ENCODE peak calls at places on chromosomes 2 and 18, in ten cellular contexts. F is fibroblast of pulmonary artery; R is GM23248; X is nephron progenitor cell; L is central memory CD4-positive, alpha-beta T cell; N is immature natural killer cell; M is HFFc6; Y is activated effector memory CD4-positive, alpha-beta T cell treated with Interleukin-2 at 50 U/mL for 16 hours; D is amygdala; A is BJ. Q is an unnamed sample.

GRCh38 chr2:109736177-109736827 is 57.8 kb upstream of the RGPD5 start:
- DNase-seq in F (peak; percentile 79), R (peak; percentile 80), X (peak; percentile 43), L (no peak), N (no peak), M (peak; percentile 59), Y (no peak), D (peak; percentile 5), A (peak; percentile 23), Q (peak; percentile 33)

GRCh38 chr2:119702918-119703401 is 24.0 kb downstream of the TMEM177 start:
- DNase-seq in F (peak; percentile 62), R (peak; percentile 81), X (peak; percentile 82), L (peak; percentile 55), N (peak; percentile 59), M (peak; percentile 43), Y (peak; percentile 50), D (peak; percentile 48), A (no peak), Q (peak; percentile 76)

GRCh38 chr2:85584354-85584856 is at the start of gene VAMP5:
- DNase-seq in F (no peak), R (peak; percentile 68), X (no peak), L (no peak), N (no peak), M (no peak), Y (peak; percentile 27), D (no peak), A (no peak), Q (no peak)

GRCh38 chr2:205692095-205692494 is 9.8 kb downstream of the NRP2 start:
- DNase-seq in F (peak; percentile 56), R (peak; percentile 47), X (no peak), L (no peak), N (no peak), M (peak; percentile 43), Y (no peak), D (no peak), A (no peak), Q (no peak)

GRCh38 chr2:6922201-6922656 is 5.0 kb downstream of the RNF144A start:
- DNase-seq in F (no peak), R (peak; percentile 21), X (no peak), L (no peak), N (no peak), M (no peak), Y (no peak), D (no peak), A (no peak), Q (no peak)

GRCh38 chr2:2524340-2524941 is 193.4 kb upstream of the MYT1L start:
- DNase-seq in F (no peak), R (no peak), X (no peak), L (no peak), N (no peak), M (no peak), Y (no peak), D (no peak), A (no peak), Q (no peak)

GRCh38 chr2:71348302-71348701 is 16.7 kb downstream of the ZNF638 start:
- DNase-seq in F (peak; percentile 70), R (peak; percentile 60), X (peak; percentile 45), L (no peak), N (no peak), M (peak; percentile 14), Y (no peak), D (no peak), A (no peak), Q (peak; percentile 31)

GRCh38 chr2:74225698-74226459 is 27.5 kb downstream of the MTHFD2 start:
- DNase-seq in F (no peak), R (no peak), X (no peak), L (no peak), N (no peak), M (no peak), Y (no peak), D (no peak), A (no peak), Q (no peak)

GRCh38 chr18:67731853-67732252 is 215.3 kb upstream of the DSEL start:
- DNase-seq in F (peak; percentile 16), R (peak; percentile 68), X (no peak), L (no peak), N (no peak), M (peak; percentile 38), Y (no peak), D (no peak), A (peak; percentile 7), Q (no peak)

GRCh38 chr2:74502720-74503505 is 3.5 kb upstream of the LBX2 start:
- DNase-seq in F (peak; percentile 89), R (peak; percentile 93), X (peak; percentile 64), L (no peak), N (peak; percentile 57), M (peak; percentile 72), Y (no peak), D (no peak), A (no peak), Q (peak; percentile 69)

GRCh38 chr2:65232636-65233035 is 5.0 kb downstream of the ACTR2 start:
- DNase-seq in F (peak; percentile 62), R (peak; percentile 84), X (no peak), L (no peak), N (no peak), M (peak; percentile 71), Y (no peak), D (no peak), A (no peak), Q (no peak)

GRCh38 chr2:175742367-175742766 is 259.7 kb downstream of the LNPK start:
- DNase-seq in F (no peak), R (peak; percentile 90), X (no peak), L (no peak), N (no peak), M (peak; percentile 63), Y (no peak), D (no peak), A (peak; percentile 12), Q (no peak)

GRCh38 chr18:34085140-34085739 is 139.5 kb downstream of the NOL4 start:
- DNase-seq in F (no peak), R (no peak), X (no peak), L (no peak), N (no peak), M (no peak), Y (no peak), D (no peak), A (no peak), Q (no peak)

GRCh38 chr2:24304098-24304497 is 56.2 kb downstream of the ITSN2 start:
- DNase-seq in F (peak; percentile 96), R (peak; percentile 90), X (no peak), L (no peak), N (no peak), M (peak; percentile 48), Y (no peak), D (peak; percentile 12), A (peak; percentile 56), Q (no peak)

GRCh38 chr2:29013046-29013780 is 32.1 kb downstream of the TOGARAM2 start:
- DNase-seq in F (no peak), R (peak; percentile 11), X (no peak), L (no peak), N (peak; percentile 14), M (no peak), Y (no peak), D (no peak), A (no peak), Q (no peak)

GRCh38 chr18:33700513-33700976 is 122.5 kb downstream of the ASXL3 start:
- DNase-seq in F (no peak), R (no peak), X (no peak), L (no peak), N (no peak), M (no peak), Y (no peak), D (no peak), A (no peak), Q (no peak)

GRCh38 chr18:50836521-50836957 is 16.7 kb upstream of the MRO start:
- DNase-seq in F (peak; percentile 86), R (peak; percentile 22), X (no peak), L (no peak), N (no peak), M (peak; percentile 39), Y (no peak), D (no peak), A (no peak), Q (no peak)

GRCh38 chr18:72868666-72869661 is 1.2 kb upstream of the NETO1 start:
- DNase-seq in F (no peak), R (no peak), X (peak; percentile 52), L (no peak), N (no peak), M (no peak), Y (no peak), D (no peak), A (no peak), Q (no peak)

GRCh38 chr2:204749319-204749718 is 204.0 kb downstream of the PARD3B start:
- DNase-seq in F (peak; percentile 56), R (peak; percentile 89), X (no peak), L (no peak), N (no peak), M (peak; percentile 44), Y (no peak), D (no peak), A (peak; percentile 37), Q (no peak)

GRCh38 chr2:63121055-63121834 is 70.6 kb downstream of the OTX1 start:
- DNase-seq in F (no peak), R (no peak), X (no peak), L (no peak), N (no peak), M (no peak), Y (no peak), D (no peak), A (no peak), Q (no peak)

GRCh38 chr18:57819671-57820460 is 16.8 kb upstream of the ATP8B1 start:
- DNase-seq in F (peak; percentile 87), R (peak; percentile 82), X (no peak), L (no peak), N (no peak), M (peak; percentile 83), Y (no peak), D (no peak), A (no peak), Q (no peak)

GRCh38 chr2:1662606-1663180 is 81.6 kb downstream of the PXDN start:
- DNase-seq in F (no peak), R (no peak), X (no peak), L (no peak), N (no peak), M (no peak), Y (no peak), D (no peak), A (no peak), Q (no peak)

GRCh38 chr2:240894836-240895558 is 959 bp downstream of the MAB21L4 start:
- DNase-seq in F (no peak), R (no peak), X (no peak), L (no peak), N (no peak), M (no peak), Y (no peak), D (no peak), A (no peak), Q (no peak)

GRCh38 chr2:71800106-71800809 is 346.9 kb downstream of the DYSF start:
- DNase-seq in F (no peak), R (no peak), X (no peak), L (no peak), N (no peak), M (no peak), Y (no peak), D (no peak), A (no peak), Q (no peak)

GRCh38 chr18:69397096-69397495 is 3.6 kb upstream of the DOK6 start:
- DNase-seq in F (no peak), R (peak; percentile 56), X (peak; percentile 9), L (no peak), N (no peak), M (no peak), Y (no peak), D (no peak), A (no peak), Q (no peak)

GRCh38 chr18:38539373-38539772 is 973.8 kb upstream of the CELF4 start:
- DNase-seq in F (no peak), R (no peak), X (no peak), L (no peak), N (no peak), M (no peak), Y (no peak), D (no peak), A (no peak), Q (no peak)

GRCh38 chr18:7576685-7577084 is 9.6 kb downstream of the PTPRM start:
- DNase-seq in F (peak; percentile 16), R (peak; percentile 74), X (no peak), L (no peak), N (no peak), M (peak; percentile 55), Y (no peak), D (no peak), A (peak; percentile 77), Q (no peak)

GRCh38 chr2:86274265-86274917 is 63.0 kb downstream of the REEP1 start:
- DNase-seq in F (peak; percentile 13), R (peak; percentile 23), X (no peak), L (no peak), N (no peak), M (peak; percentile 73), Y (no peak), D (no peak), A (no peak), Q (no peak)

Q was measured in activated CD8-positive, alpha-beta T cell treated with anti-CD3 and anti-CD28 coated beads, Interleukin-2, amount 10 ng/mL, durations not matched to agents 7 days and 5 days.